ENCODE peak calls at places on chromosomes 12 and 14, in six cellular contexts. F is tibial artery, G is psoas muscle, V is upper lobe of left lung, Y is left ventricle myocardium inferior, P is heart left ventricle. D is an unnamed sample.

GRCh38 chr12:101204598-101205304 is 5.3 kb downstream of the SLC5A8 start:
- DNase-seq in F (no peak), G (no peak), V (no peak), Y (no peak), P (no peak), D (no peak)

GRCh38 chr12:130127909-130128763 is 34.1 kb upstream of the FZD10 start:
- DNase-seq in F (peak; percentile 45), G (peak; percentile 59), V (no peak), Y (no peak), P (peak; percentile 39), D (no peak)

GRCh38 chr12:89856431-89856830 is 147.8 kb upstream of the ATP2B1 start:
- DNase-seq in F (no peak), G (no peak), V (no peak), Y (no peak), P (no peak), D (no peak)

GRCh38 chr14:49915085-49915484 is 22.2 kb downstream of the ARF6 start:
- DNase-seq in F (no peak), G (no peak), V (no peak), Y (no peak), P (no peak), D (no peak)

GRCh38 chr12:124543052-124543590 is 24.3 kb downstream of the NCOR2 start:
- DNase-seq in F (no peak), G (no peak), V (no peak), Y (no peak), P (no peak), D (peak; percentile 42)

GRCh38 chr12:114913871-114914801 is 230.2 kb upstream of the TBX3 start:
- DNase-seq in F (no peak), G (no peak), V (no peak), Y (no peak), P (no peak), D (no peak)

GRCh38 chr12:20798561-20798960 is 11.9 kb upstream of the SLCO1B3 start:
- DNase-seq in F (no peak), G (no peak), V (no peak), Y (no peak), P (no peak), D (no peak)

GRCh38 chr14:92677087-92677668 is 71.2 kb downstream of the LGMN start:
- DNase-seq in F (no peak), G (no peak), V (peak; percentile 25), Y (no peak), P (no peak), D (no peak)

GRCh38 chr14:51082394-51082793 is 12.5 kb downstream of the TRIM9 start:
- DNase-seq in F (no peak), G (no peak), V (no peak), Y (no peak), P (no peak), D (no peak)

GRCh38 chr12:125304029-125304428 is 238.8 kb downstream of the AACS start:
- DNase-seq in F (no peak), G (no peak), V (no peak), Y (no peak), P (no peak), D (no peak)

GRCh38 chr14:63770187-63770807 is 42.4 kb upstream of the SGPP1 start:
- DNase-seq in F (peak; percentile 42), G (no peak), V (peak; percentile 41), Y (no peak), P (peak; percentile 26), D (peak; percentile 38)

GRCh38 chr14:72608391-72609204 is 285.3 kb downstream of the DPF3 start:
- DNase-seq in F (no peak), G (no peak), V (no peak), Y (no peak), P (no peak), D (no peak)

GRCh38 chr12:2737656-2738241 is 57.0 kb upstream of the FKBP4 start:
- DNase-seq in F (no peak), G (no peak), V (no peak), Y (no peak), P (no peak), D (no peak)

GRCh38 chr12:93453633-93454032 is 11.9 kb upstream of the UBE2N start:
- DNase-seq in F (no peak), G (no peak), V (no peak), Y (no peak), P (no peak), D (no peak)

GRCh38 chr12:19572920-19573558 is 133.7 kb downstream of the AEBP2 start:
- DNase-seq in F (no peak), G (no peak), V (no peak), Y (no peak), P (no peak), D (peak; percentile 14)

GRCh38 chr14:68297871-68298468 is 478.4 kb downstream of the RAD51B start:
- DNase-seq in F (no peak), G (no peak), V (no peak), Y (no peak), P (no peak), D (no peak)

GRCh38 chr12:70840966-70841365 is 79.6 kb downstream of the PTPRR start:
- DNase-seq in F (no peak), G (no peak), V (no peak), Y (no peak), P (no peak), D (no peak)

GRCh38 chr12:54294152-54294913 is 6.5 kb downstream of the NFE2 start:
- DNase-seq in F (peak; percentile 38), G (peak; percentile 45), V (peak; percentile 75), Y (peak; percentile 53), P (peak; percentile 43), D (peak; percentile 68)

GRCh38 chr12:21818627-21819026 is 44.1 kb upstream of the KCNJ8 start:
- DNase-seq in F (no peak), G (no peak), V (no peak), Y (no peak), P (no peak), D (no peak)

GRCh38 chr12:108567388-108567787 is 5.0 kb downstream of the ISCU start:
- DNase-seq in F (peak; percentile 51), G (no peak), V (peak; percentile 40), Y (no peak), P (no peak), D (no peak)
- H3K27ac ChIP-seq in F (no peak overlapping the region), G (peak overlapping the region; percentile 32), V (peak overlapping the region; percentile 53), Y (peak overlapping the region; percentile 66), P (no peak overlapping the region), D (no peak overlapping the region)

DNA sequence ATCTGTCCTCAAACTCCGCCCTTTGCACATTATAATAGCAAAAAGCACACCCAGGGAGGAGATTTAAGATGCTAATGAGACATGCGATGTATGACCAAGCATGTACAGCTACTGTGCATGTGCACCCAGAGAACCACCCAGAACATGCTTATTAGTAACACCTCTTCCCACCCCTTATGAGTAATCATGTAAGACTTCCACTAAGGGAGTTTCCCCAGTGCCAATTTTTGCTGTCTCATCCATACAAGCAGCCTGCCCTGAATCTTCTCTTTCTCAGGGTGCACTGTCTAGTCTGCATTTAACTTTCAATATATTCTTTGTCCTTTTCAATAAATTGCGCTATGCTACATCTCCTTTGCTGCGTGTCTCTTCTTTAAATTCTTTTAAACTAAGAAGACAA is 830.0 kb upstream of the NOVA1 start:
- DNase-seq in F (no peak), G (no peak), V (no peak), Y (no peak), P (no peak), D (no peak)
- H3K9me3 ChIP-seq in F (no peaks in the 10 kb centered on the region), G (no peaks in the 10 kb centered on the region), V (no peaks in the 10 kb centered on the region), Y (no peaks in the 10 kb centered on the region), P (no peaks in the 10 kb centered on the region), D (no peaks in the 10 kb centered on the region)

GRCh38 chr14:99736600-99737371 is 52.7 kb downstream of the CYP46A1 start:
- DNase-seq in F (no peak), G (no peak), V (no peak), Y (peak; percentile 64), P (peak; percentile 68), D (no peak)

GRCh38 chr14:99737451-99737951 is 53.4 kb downstream of the CYP46A1 start:
- DNase-seq in F (peak; percentile 76), G (peak; percentile 59), V (peak; percentile 87), Y (peak; percentile 68), P (peak; percentile 76), D (no peak)

GRCh38 chr14:99735189-99736135 is 51.4 kb downstream of the CYP46A1 start:
- DNase-seq in F (peak; percentile 12), G (no peak), V (no peak), Y (peak; percentile 9), P (no peak), D (no peak)

GRCh38 chr14:99740411-99740810 is 52.8 kb upstream of the EML1 start:
- DNase-seq in F (no peak), G (no peak), V (no peak), Y (peak; percentile 60), P (peak; percentile 53), D (no peak)

DNA sequence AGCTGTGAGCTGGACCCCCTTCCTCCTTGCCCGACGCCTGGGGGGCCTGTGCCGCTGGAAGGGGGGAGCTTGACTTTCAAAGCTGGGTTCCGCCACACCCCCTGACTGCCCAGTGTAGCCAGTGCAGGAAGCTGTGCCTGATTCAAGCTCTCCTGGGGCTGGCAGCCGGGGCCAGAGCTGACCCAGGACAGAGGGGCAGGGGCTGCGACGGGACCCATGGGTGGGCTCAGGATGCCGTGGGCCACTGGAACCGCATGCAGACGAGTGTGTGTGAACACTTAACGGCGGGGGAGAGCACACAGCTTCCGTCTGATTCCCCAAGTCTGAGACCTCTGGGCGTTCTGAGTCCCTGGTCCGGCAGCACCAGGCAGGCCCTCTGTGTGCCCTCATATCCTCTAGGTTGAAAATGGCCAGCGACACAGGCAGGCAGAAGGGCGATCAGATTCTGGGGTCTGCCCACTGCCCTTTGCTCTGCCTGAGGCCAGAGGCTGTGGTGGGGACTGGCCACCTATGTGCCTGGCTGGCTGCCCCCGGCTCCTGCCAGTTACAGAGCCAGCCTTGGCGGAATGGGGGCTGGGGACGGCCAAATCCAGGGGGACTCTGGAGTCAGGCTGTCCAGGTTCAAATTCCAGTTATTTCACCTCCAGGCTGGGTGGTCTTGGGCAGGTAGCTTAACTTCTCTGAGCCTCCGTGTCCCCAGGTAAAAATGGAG is 54.0 kb downstream of the CYP46A1 start:
- DNase-seq in F (no peak), G (no peak), V (no peak), Y (no peak), P (no peak), D (no peak)
- H3K27ac ChIP-seq in F (peak overlapping the region; percentile 53), G (peak overlapping the region; percentile 73), V (peak overlapping the region; percentile 34), Y (peak overlapping the region; percentile 94), P (peak overlapping the region; percentile 87), D (no peak overlapping the region)

GRCh38 chr12:132536102-132536876 is 46.3 kb downstream of the FBRSL1 start:
- DNase-seq in F (no peak), G (no peak), V (no peak), Y (no peak), P (no peak), D (no peak)

GRCh38 chr12:132537049-132537448 is 47.1 kb downstream of the FBRSL1 start:
- DNase-seq in F (no peak), G (no peak), V (no peak), Y (no peak), P (no peak), D (no peak)

GRCh38 chr12:132533584-132533958 is 43.6 kb downstream of the FBRSL1 start:
- DNase-seq in F (no peak), G (no peak), V (no peak), Y (no peak), P (no peak), D (no peak)

GRCh38 chr12:132534076-132534475 is 44.1 kb downstream of the FBRSL1 start:
- DNase-seq in F (no peak), G (no peak), V (no peak), Y (no peak), P (no peak), D (no peak)

DNA sequence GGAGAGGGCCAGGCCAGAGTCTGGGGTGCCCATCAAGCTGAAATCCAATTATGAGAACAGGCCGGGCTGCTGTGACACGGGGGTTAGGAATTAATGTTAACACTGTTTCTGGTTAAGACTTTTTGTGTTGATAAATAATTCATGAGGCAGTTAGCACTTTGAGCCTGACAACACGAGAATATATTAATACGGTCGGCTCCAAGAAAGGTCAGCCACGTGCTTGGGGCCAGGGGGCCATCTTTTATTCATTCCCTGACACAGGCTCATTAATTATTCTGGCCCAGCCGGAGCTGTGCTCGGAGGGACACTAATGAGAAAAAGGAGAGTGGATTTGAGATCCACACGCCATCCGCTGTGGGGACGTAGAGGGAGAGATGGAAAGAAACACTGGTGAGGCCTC is 45.1 kb downstream of the FBRSL1 start:
- DNase-seq in F (no peak), G (no peak), V (no peak), Y (no peak), P (no peak), D (no peak)
- H3K9me3 ChIP-seq in F (no peaks in the 10 kb centered on the region), G (no peaks in the 10 kb centered on the region), V (no peaks in the 10 kb centered on the region), Y (no peaks in the 10 kb centered on the region), P (no peaks in the 10 kb centered on the region), D (no peaks in the 10 kb centered on the region)